ENCODE peak calls at places on chromosomes 2 and 18, in six cellular contexts. W is activated naive CD4-positive, alpha-beta T cell; N is AG09309; Z is A673; H is activated CD4-positive, alpha-beta T cell treated with anti-CD3 and anti-CD28 coated beads, Interleukin-2, amount 50 U/mL, for 1 hour; D is fibroblast of lung. R is an unnamed sample.

GRCh38 chr2:61367177-61367576 is 103.7 kb downstream of the USP34 start:
- DNase-seq in W (no peak), N (no peak), Z (no peak), H (no peak), D (no peak), R (no peak)

GRCh38 chr2:101340141-101340541 is 31.6 kb upstream of the RNF149 start:
- DNase-seq in W (no peak), N (no peak), Z (no peak), H (no peak), D (peak), R (no peak)

GRCh38 chr2:239953418-239954061 is 71.6 kb downstream of the NDUFA10 start:
- DNase-seq in W (no peak), N (no peak), Z (no peak), H (no peak), D (peak), R (no peak)

GRCh38 chr2:171709011-171709685 is 21.9 kb downstream of the DYNC1I2 start:
- DNase-seq in W (no peak), N (no peak), Z (no peak), H (no peak), D (no peak), R (no peak)

GRCh38 chr2:73033766-73034381 is 37.6 kb downstream of the SFXN5 start:
- DNase-seq in W (no peak), N (no peak), Z (no peak), H (no peak), D (no peak), R (no peak)

GRCh38 chr2:71223767-71224333 is 3.1 kb downstream of the PAIP2B start:
- DNase-seq in W (no peak), N (no peak), Z (peak), H (no peak), D (peak), R (peak)

GRCh38 chr18:1544016-1544415 is 639.3 kb downstream of the ADCYAP1 start:
- DNase-seq in W (no peak), N (no peak), Z (no peak), H (no peak), D (no peak), R (no peak)

GRCh38 chr2:185360776-185361175 is 377.8 kb upstream of the FSIP2 start:
- DNase-seq in W (no peak), N (no peak), Z (no peak), H (no peak), D (no peak), R (no peak)

GRCh38 chr2:23603156-23603555 is 218.2 kb downstream of the KLHL29 start:
- DNase-seq in W (no peak), N (no peak), Z (no peak), H (no peak), D (no peak), R (no peak)

R was measured in H1.